ENCODE peak calls at places on chromosomes 3 and 15, in four cellular contexts. Y is OCI-LY7, T is WTC11, L is AG09319. C is an unnamed sample.

GRCh38 chr3:187016639-187017345 is 86.5 kb downstream of the ST6GAL1 start:
- DNase-seq in Y (peak; percentile 69), L (no peak), T (no peak), C (peak; percentile 53)

GRCh38 chr3:94440767-94441493 is 378.1 kb downstream of the NSUN3 start:
- DNase-seq in L (no peak), Y (no peak), T (no peak), C (no peak)

GRCh38 chr15:58521293-58521991 is 89.7 kb downstream of the LIPC start:
- DNase-seq in T (peak; percentile 36), L (peak; percentile 42), Y (no peak), C (peak; percentile 43)

GRCh38 chr3:61250784-61251173 is 473 bp downstream of the FHIT start:
- DNase-seq in L (no peak), T (peak; percentile 17), Y (peak; percentile 43), C (peak; percentile 38)

GRCh38 chr3:73868688-73869315 is 244.1 kb upstream of the PDZRN3 start:
- DNase-seq in L (peak; percentile 7), Y (no peak), T (peak; percentile 35), C (no peak)

GRCh38 chr3:25424238-25425013 is 3.6 kb upstream of the RARB start:
- DNase-seq in T (no peak), Y (no peak), L (no peak), C (no peak)

GRCh38 chr3:25257026-25257425 is 171.0 kb upstream of the RARB start:
- DNase-seq in L (no peak), Y (no peak), T (no peak), C (no peak)

GRCh38 chr3:125670352-125670751 is 75.1 kb upstream of the OSBPL11 start:
- DNase-seq in T (no peak), L (no peak), Y (no peak), C (no peak)

GRCh38 chr15:40769310-40770146 is at the start of gene C15orf62:
- DNase-seq in T (no peak), Y (peak; percentile 94), L (no peak), C (peak; percentile 71)
- TF ChIP-seq CTCF in T (no peak), Y (no peak), L (no peak), C (no peak)

DNA sequence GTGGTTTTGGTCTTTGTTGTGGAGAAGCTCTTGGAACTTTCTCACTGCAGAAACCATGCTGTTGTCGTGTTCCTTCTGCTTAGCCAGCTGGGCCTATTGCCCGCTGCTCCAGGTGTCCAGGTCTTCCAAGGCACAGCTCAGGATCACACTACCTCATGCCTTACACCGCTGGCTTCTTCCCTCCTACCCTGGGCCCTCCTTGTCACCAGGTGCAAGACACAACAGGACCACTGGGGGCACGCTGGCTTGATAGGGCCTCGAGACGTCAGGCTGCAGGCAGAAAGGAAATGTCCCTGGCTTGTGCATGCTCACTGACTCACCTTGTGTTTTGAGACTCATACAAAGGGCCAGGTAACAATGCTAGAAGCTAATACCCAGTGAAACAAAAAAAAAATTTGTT is 32.3 kb downstream of the PAQR9 start:
- DNase-seq in Y (peak; percentile 31), T (peak; percentile 76), L (no peak), C (peak; percentile 38)
- TF ChIP-seq CTCF in Y (peak; percentile 52), T (peak; percentile 15), L (no peak), C (peak; percentile 10)

GRCh38 chr3:134901461-134901860 is 106.4 kb downstream of the EPHB1 start:
- DNase-seq in Y (no peak), L (no peak), T (peak; percentile 25), C (no peak)
- TF ChIP-seq CTCF in Y (no peak), L (no peak), T (no peak), C (no peak)

GRCh38 chr3:138331143-138331894 is 1.7 kb upstream of the NME9 start:
- DNase-seq in Y (peak; percentile 7), L (no peak), T (no peak), C (no peak)
- TF ChIP-seq CTCF in Y (peak; percentile 42), L (peak; percentile 20), T (no peak), C (no peak)

GRCh38 chr3:197547618-197548017 is 8.2 kb downstream of the BDH1 start:
- DNase-seq in T (peak; percentile 68), Y (no peak), L (no peak), C (no peak)
- TF ChIP-seq CTCF in T (no peak), Y (no peak), L (no peak), C (no peak)

GRCh38 chr3:44729384-44729910 is at the start of gene ZNF501:
- DNase-seq in L (peak; percentile 72), Y (peak; percentile 78), T (peak; percentile 95), C (peak; percentile 83)
- TF ChIP-seq CTCF in L (no peak), Y (no peak), T (no peak), C (no peak)

GRCh38 chr3:62586356-62586755 is 213.0 kb upstream of the FEZF2 start:
- DNase-seq in Y (no peak), T (no peak), L (no peak), C (no peak)

GRCh38 chr3:62585861-62586260 is 212.5 kb upstream of the FEZF2 start:
- DNase-seq in Y (no peak), T (no peak), L (no peak), C (no peak)

GRCh38 chr3:62587169-62587568 is 213.8 kb upstream of the FEZF2 start:
- DNase-seq in Y (no peak), L (no peak), T (no peak), C (no peak)

GRCh38 chr3:62587579-62588031 is 214.3 kb upstream of the FEZF2 start:
- DNase-seq in T (no peak), Y (no peak), L (peak; percentile 53), C (no peak)

DNA sequence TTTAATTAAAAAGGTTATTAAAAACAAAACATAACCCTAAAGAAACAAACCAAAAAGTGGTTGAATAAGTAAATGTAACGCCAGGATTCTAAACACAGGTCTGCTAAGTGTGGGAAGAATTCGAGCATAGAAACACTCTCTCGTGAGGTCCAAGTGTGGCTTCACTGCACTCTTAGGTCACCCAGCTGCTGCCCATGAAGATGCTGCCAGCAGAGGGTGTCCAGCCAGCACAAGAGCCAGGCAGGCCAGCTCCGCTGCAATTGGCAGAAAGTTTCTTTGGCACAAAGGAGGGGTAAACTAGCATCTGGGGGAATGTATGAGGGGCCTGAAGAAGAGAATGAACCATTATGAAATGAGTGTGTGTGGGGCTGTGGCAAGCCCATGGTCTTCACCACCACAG is 215.7 kb upstream of the FEZF2 start:
- DNase-seq in L (no peak), T (no peak), Y (no peak), C (no peak)
- TF ChIP-seq CTCF in L (no peak), T (no peak), Y (no peak), C (no peak)

GRCh38 chr15:51416129-51416528 is 74.7 kb downstream of the GLDN start:
- DNase-seq in Y (no peak), T (no peak), L (no peak), C (no peak)
- TF ChIP-seq CTCF in Y (no peak), T (no peak), L (no peak), C (no peak)

DNA sequence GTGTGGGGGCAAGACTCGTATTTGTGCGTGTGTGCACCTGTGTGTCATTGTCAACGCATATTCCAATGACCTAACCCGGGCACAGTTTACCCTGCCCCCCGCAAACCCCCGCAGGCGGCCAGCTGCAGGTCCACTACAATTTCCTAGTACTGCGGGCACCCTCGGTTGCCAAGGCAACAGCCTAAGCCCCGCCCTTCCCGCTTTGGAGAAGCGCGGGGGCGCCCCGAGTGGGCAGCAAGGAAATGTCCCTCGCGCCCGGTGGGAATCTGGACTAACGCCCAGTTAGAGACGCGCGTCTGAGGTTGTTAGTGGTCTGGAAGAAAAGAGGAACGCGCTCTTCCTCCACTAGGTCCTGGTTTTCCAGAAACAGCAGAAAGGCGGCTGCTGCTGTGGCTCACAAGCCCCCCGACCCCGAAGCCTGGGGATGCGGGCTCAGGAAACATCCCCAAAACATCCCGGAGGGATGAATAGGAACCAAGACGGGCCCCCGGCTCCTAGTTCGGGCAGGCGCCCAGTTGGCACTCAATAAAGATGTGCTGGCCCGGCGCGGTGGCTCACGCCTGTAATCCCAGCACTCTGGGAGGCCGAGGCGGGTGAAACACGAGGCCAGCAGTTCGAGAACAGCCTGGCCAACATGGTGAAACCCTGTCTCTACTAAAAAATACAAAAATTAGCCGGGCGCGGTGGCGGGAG is 1.1 kb downstream of the ABHD14A start:
- DNase-seq in Y (peak; percentile 44), T (peak; percentile 75), L (no peak), C (no peak)
- TF ChIP-seq CTCF in Y (peak; percentile 41), T (no peak), L (peak; percentile 17), C (no peak)

DNA sequence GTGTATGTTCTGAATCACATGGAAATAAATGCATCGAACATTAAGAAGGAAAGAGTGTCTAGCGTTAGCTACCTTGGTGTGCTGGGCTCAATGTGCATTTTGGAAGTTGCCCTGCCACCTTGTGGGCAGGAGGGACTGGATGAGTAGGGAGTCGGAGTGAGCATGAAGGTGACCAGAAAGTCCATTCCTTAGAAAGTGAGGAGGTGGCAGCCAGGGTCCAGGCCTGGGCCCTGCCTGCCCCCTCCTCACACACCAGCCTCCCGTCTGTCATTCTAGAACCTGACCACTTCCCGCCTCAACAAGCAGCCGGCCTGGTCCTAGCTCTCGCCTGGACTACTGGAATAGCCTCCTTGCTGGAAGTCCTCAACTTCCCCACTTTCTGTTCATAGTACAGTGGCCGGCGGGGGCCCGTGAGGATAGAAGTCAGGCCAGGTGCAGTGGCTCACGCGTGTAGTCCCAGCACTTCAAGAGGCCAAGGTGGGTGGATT is 10.2 kb upstream of the GATA2 start:
- DNase-seq in T (no peak), Y (no peak), L (no peak), C (no peak)
- TF ChIP-seq CTCF in T (no peak), Y (peak; percentile 15), L (no peak), C (no peak)